ENCODE peak calls at places on chromosomes 11 and 22, in ten cellular contexts. G is WTC11, F is NB4, D is HCT116, Z is SK-N-SH, B is HepG2, W is GM12878, X is K562, V is endothelial cell of umbilical vein, N is H1. I is an unnamed sample.

GRCh38 chr11:1397862-1398505 is 8.2 kb downstream of the BRSK2 start:
- DNase-seq in G (no peak), F (no peak), D (no peak), Z (no peak), B (no peak), W (no peak), X (peak), V (no peak), N (no peak), I (no peak)

GRCh38 chr11:68683086-68683951 is 1.0 kb upstream of the GAL start:
- DNase-seq in G (no peak), F (no peak), D (no peak), Z (no peak), B (no peak), W (no peak), X (peak), V (no peak), N (no peak), I (no peak)

GRCh38 chr22:27075028-27075678 is 417.8 kb downstream of the MIAT start:
- DNase-seq in G (peak), F (peak), D (no peak), Z (no peak), B (no peak), W (no peak), X (no peak), V (no peak), N (peak), I (no peak)

GRCh38 chr11:78190871-78191538 is 2.3 kb downstream of the USP35 start:
- DNase-seq in G (no peak), F (no peak), D (no peak), Z (no peak), B (peak), W (no peak), X (no peak), V (no peak), N (no peak), I (no peak)

GRCh38 chr11:47551086-47551485 is 1.8 kb downstream of the CELF1 start:
- DNase-seq in G (no peak), F (peak), D (no peak), Z (peak), B (peak), W (no peak), X (no peak), V (peak), N (no peak), I (peak)

GRCh38 chr11:60334005-60334620 is 7.1 kb downstream of the MS4A6E start:
- DNase-seq in G (peak), F (peak), D (peak), Z (peak), B (peak), W (no peak), X (peak), V (peak), N (peak), I (peak)

GRCh38 chr22:17411213-17411612 is 42.0 kb downstream of the CECR2 start:
- DNase-seq in G (no peak), F (no peak), D (no peak), Z (no peak), B (no peak), W (no peak), X (no peak), V (no peak), N (no peak), I (no peak)

GRCh38 chr11:2383823-2384722 is 7.0 kb downstream of the CD81 start:
- DNase-seq in G (peak), F (no peak), D (no peak), Z (no peak), B (no peak), W (peak), X (peak), V (no peak), N (peak), I (no peak)

GRCh38 chr11:133951484-133952198 is 5.1 kb downstream of the IGSF9B start:
- DNase-seq in G (peak), F (no peak), D (no peak), Z (peak), B (no peak), W (no peak), X (no peak), V (no peak), N (peak), I (no peak)

GRCh38 chr11:131063638-131064037 is 147.4 kb upstream of the SNX19 start:
- DNase-seq in G (no peak), F (no peak), D (no peak), Z (no peak), B (no peak), W (no peak), X (no peak), V (no peak), N (peak), I (no peak)

GRCh38 chr11:86194998-86195397 is 49.6 kb upstream of the EED start:
- DNase-seq in G (no peak), F (no peak), D (no peak), Z (no peak), B (no peak), W (no peak), X (no peak), V (no peak), N (no peak), I (no peak)

GRCh38 chr11:109733245-109733644 is 311.3 kb downstream of the C11orf87 start:
- DNase-seq in G (no peak), F (no peak), D (no peak), Z (no peak), B (no peak), W (no peak), X (no peak), V (no peak), N (no peak), I (no peak)

GRCh38 chr11:44990665-44991064 is 40.0 kb upstream of the TP53I11 start:
- DNase-seq in G (no peak), F (no peak), D (no peak), Z (no peak), B (no peak), W (no peak), X (no peak), V (no peak), N (no peak), I (no peak)

GRCh38 chr22:46986788-46987187 is 224.3 kb downstream of the TBC1D22A start:
- DNase-seq in G (no peak), F (no peak), D (no peak), Z (no peak), B (no peak), W (no peak), X (no peak), V (no peak), N (no peak), I (no peak)

GRCh38 chr11:46210133-46210636 is 67.3 kb upstream of the CREB3L1 start:
- DNase-seq in G (no peak), F (peak), D (no peak), Z (no peak), B (peak), W (peak), X (no peak), V (no peak), N (peak), I (peak)

GRCh38 chr11:9906043-9906791 is 242.3 kb downstream of the SWAP70 start:
- DNase-seq in G (no peak), F (no peak), D (peak), Z (no peak), B (peak), W (no peak), X (no peak), V (peak), N (no peak), I (peak)

GRCh38 chr11:60165538-60165937 is 17.3 kb downstream of the MS4A6A start:
- DNase-seq in G (no peak), F (peak), D (no peak), Z (no peak), B (no peak), W (no peak), X (no peak), V (peak), N (no peak), I (no peak)

GRCh38 chr11:97814325-97814959 is 1206.3 kb upstream of the CNTN5 start:
- DNase-seq in G (no peak), F (no peak), D (no peak), Z (no peak), B (no peak), W (no peak), X (no peak), V (peak), N (no peak), I (no peak)

GRCh38 chr11:95922099-95922498 is 1.8 kb downstream of the MTMR2 start:
- DNase-seq in G (no peak), F (peak), D (no peak), Z (no peak), B (no peak), W (no peak), X (no peak), V (peak), N (no peak), I (no peak)

GRCh38 chr22:47548953-47549740 is 786.7 kb downstream of the TBC1D22A start:
- DNase-seq in G (no peak), F (no peak), D (no peak), Z (no peak), B (no peak), W (no peak), X (no peak), V (no peak), N (no peak), I (no peak)

GRCh38 chr11:102664001-102664752 is 39.0 kb upstream of the MMP20 start:
- DNase-seq in G (peak), F (peak), D (peak), Z (no peak), B (peak), W (no peak), X (no peak), V (no peak), N (no peak), I (peak)
- TF ChIP-seq MAX in G (no peak), F (no peak), D (no peak), Z (no peak), B (no peak), W (no peak), X (no peak), V (no peak), N (no peak), I (no peak)

GRCh38 chr22:19548964-19549363 is 24.8 kb upstream of the CLDN5 start:
- DNase-seq in G (no peak), F (no peak), D (no peak), Z (no peak), B (no peak), W (no peak), X (no peak), V (no peak), N (no peak), I (no peak)
- TF ChIP-seq MAX in G (no peak), F (no peak), D (no peak), Z (no peak), B (no peak), W (no peak), X (peak), V (no peak), N (no peak), I (no peak)

GRCh38 chr11:57214494-57214893 is 22.6 kb downstream of the APLNR start:
- DNase-seq in G (no peak), F (no peak), D (no peak), Z (no peak), B (no peak), W (no peak), X (no peak), V (no peak), N (no peak), I (peak)
- TF ChIP-seq MAX in G (no peak), F (no peak), D (no peak), Z (no peak), B (no peak), W (no peak), X (no peak), V (no peak), N (no peak), I (no peak)

DNA sequence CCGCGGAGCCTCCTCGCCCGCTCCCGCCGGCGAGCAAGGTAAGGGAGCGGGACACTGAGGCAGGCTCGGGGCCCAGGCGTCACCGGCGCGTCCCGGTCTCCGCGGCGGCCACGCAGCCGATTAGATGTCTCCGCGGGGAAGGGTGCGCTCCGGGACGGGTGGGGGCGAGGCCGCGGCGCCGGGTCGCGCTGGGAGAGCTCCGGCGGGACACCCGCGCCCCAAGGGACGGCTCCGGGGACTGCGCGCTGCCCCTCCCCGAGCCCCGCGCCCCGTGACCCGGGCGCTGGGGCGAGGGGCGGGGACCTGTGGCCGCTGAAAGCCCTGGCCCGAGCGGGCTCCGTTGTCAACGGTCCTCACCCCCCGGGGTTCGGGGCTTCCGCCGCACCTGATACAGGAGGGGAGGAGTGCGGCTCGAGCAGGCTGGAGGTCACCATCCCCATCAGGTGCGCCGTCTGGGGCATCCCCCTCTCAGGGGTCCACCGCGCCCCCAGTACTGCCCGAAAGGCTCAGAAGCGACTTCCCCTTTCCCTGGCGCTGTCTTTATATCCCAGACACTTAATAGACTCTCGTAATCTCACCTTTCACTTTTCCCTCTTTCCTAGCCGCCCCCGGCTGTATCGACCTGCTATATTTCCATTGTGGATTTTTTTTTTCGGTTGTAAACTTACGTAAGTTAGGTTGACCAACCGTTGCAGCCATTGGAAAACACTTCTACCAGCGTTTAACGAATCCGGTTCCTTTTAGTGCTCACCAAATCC is 566 bp downstream of the PPFIA1 start:
- DNase-seq in G (peak), F (peak), D (no peak), Z (peak), B (peak), W (no peak), X (peak), V (peak), N (peak), I (peak)
- TF ChIP-seq MAX in G (no peak), F (no peak), D (no peak), Z (no peak), B (no peak), W (no peak), X (no peak), V (no peak), N (no peak), I (no peak)

DNA sequence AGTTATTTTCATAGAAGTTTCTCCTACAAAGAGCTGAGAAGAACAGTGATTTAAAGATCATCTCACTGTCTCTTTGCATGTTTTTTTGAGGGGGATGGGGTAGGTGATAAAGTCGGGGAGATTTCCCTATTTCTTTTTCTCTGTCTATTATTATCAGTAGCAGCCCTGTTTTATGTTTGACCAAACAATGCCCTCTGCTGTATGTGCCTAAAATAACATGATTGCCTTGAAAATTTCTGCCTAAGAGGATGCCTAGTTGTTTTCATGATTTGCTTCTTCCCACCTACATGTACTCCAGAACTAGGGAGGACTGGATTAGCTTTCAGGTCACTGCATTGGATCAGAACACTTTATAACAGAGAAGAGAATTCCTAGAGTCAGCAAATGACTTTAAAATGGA is 1330.2 kb downstream of the LRRC4C start:
- DNase-seq in G (no peak), F (peak), D (no peak), Z (peak), B (no peak), W (no peak), X (no peak), V (no peak), N (no peak), I (no peak)
- TF ChIP-seq MAX in G (no peak), F (no peak), D (no peak), Z (no peak), B (no peak), W (no peak), X (no peak), V (no peak), N (no peak), I (no peak)

DNA sequence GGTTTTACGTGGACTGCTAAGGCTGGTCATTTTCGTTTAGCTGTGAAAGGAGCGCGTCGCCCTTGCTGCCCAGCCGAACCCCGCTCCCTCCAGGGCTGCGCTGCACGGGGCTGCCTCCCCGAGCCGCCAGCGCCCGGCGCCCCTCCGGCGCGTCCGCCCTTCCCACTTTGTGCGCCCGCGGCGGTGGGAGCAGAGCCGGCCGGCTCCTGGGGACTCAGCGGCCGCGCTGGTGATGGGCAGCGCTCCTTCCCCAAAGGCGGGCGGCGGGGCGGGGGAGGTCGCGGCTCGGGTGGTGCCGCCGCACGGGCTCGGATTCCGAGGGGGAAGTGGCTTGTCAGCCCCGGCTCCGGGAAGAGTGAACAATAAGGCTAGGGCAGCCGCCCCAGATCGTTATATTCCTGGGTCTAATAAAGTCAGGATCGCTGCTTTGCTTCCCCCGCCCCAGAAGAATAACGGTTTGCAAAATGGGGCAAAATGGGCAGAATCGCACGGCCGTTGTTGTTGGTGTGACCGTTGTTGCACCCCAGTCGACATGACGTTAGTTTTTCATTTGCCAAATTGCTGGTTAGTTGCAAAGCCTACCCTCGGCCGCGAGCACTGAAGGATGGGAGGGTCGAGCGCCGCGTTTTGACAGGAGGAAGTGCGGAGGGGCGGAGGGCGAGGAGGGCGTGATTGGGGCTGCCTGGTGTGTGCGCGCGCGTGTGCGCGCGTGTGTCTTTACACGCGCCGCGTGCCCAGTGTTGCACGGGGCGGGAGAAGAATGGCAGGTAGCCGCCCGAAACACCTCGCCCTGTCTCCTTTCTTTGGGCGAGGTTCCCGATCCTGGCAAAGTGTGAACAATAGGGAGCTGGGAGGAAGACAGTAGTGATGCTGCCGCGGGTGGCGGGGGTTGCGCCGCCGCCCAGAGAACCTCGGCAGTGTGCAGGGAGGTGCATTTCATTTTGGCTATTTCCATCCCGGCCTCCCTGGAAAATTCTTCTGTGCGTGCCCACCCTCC is 829 bp downstream of the NCAM1 start:
- DNase-seq in G (peak), F (peak), D (no peak), Z (peak), B (no peak), W (no peak), X (no peak), V (peak), N (peak), I (no peak)
- TF ChIP-seq MAX in G (no peak), F (peak), D (no peak), Z (peak), B (no peak), W (no peak), X (no peak), V (no peak), N (peak), I (no peak)

DNA sequence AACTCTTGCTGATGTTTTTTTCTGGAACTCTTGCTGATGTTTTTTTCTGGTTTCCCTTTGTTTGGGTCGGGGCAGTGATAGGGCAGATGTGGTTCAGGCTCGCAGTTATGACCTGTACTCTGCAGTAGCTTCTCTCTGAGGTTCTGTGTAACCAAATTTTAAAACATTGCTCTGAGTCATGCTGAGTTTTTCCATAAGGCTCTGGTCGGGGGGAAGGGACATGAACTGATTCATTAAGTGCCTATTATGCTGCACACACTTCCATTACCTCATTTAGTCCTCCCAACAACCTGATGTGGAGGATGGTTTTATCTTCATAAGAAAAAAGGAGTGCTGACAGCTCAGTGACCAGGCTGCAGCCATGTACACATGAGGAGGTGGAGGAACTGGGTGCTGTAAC is 18.9 kb downstream of the TNRC6B start:
- DNase-seq in G (no peak), F (no peak), D (no peak), Z (no peak), B (no peak), W (peak), X (no peak), V (peak), N (no peak), I (no peak)
- TF ChIP-seq MAX in G (no peak), F (no peak), D (no peak), Z (peak), B (no peak), W (no peak), X (no peak), V (no peak), N (no peak), I (no peak)